ENCODE peak calls at places on chromosomes 5 and 9, in eight cellular contexts. One of them, this sample, is unnamed.

GRCh38 chr5:128539038-128539429 is 989 bp upstream of the FBN2 start:
- ATAC-seq in heart right ventricle: peak
- ATAC-seq in CD8-positive, alpha-beta T cell: no peak
- ATAC-seq in activated CD8-positive, alpha-beta T cell treated with anti-CD3 and anti-CD28 coated beads for 36 hours: no peak
- ATAC-seq in left lung: peak
- ATAC-seq in naive thymus-derived CD4-positive, alpha-beta T cell: no peak
- ATAC-seq in GM23338: peak
- ATAC-seq in Right ventricle myocardium inferior: peak
- ATAC-seq in this sample: peak

GRCh38 chr9:83940590-83941303 is 19.5 kb upstream of the KIF27 start:
- ATAC-seq in heart right ventricle: no peak
- ATAC-seq in CD8-positive, alpha-beta T cell: no peak
- ATAC-seq in activated CD8-positive, alpha-beta T cell treated with anti-CD3 and anti-CD28 coated beads for 36 hours: no peak
- ATAC-seq in left lung: no peak
- ATAC-seq in naive thymus-derived CD4-positive, alpha-beta T cell: no peak
- ATAC-seq in GM23338: no peak
- ATAC-seq in Right ventricle myocardium inferior: no peak
- ATAC-seq in this sample: no peak

GRCh38 chr9:26392639-26393038 is 500.0 kb downstream of the CAAP1 start:
- ATAC-seq in heart right ventricle: no peak
- ATAC-seq in CD8-positive, alpha-beta T cell: no peak
- ATAC-seq in activated CD8-positive, alpha-beta T cell treated with anti-CD3 and anti-CD28 coated beads for 36 hours: no peak
- ATAC-seq in left lung: no peak
- ATAC-seq in naive thymus-derived CD4-positive, alpha-beta T cell: no peak
- ATAC-seq in GM23338: no peak
- ATAC-seq in Right ventricle myocardium inferior: no peak
- ATAC-seq in this sample: no peak

GRCh38 chr5:100706796-100707195 is 171.6 kb downstream of the FAM174A start:
- ATAC-seq in heart right ventricle: no peak
- ATAC-seq in CD8-positive, alpha-beta T cell: no peak
- ATAC-seq in activated CD8-positive, alpha-beta T cell treated with anti-CD3 and anti-CD28 coated beads for 36 hours: no peak
- ATAC-seq in left lung: peak
- ATAC-seq in naive thymus-derived CD4-positive, alpha-beta T cell: peak
- ATAC-seq in GM23338: no peak
- ATAC-seq in Right ventricle myocardium inferior: no peak
- ATAC-seq in this sample: no peak

GRCh38 chr5:114928644-114929462 is 240.9 kb downstream of the TRIM36 start:
- ATAC-seq in heart right ventricle: no peak
- ATAC-seq in CD8-positive, alpha-beta T cell: no peak
- ATAC-seq in activated CD8-positive, alpha-beta T cell treated with anti-CD3 and anti-CD28 coated beads for 36 hours: no peak
- ATAC-seq in left lung: no peak
- ATAC-seq in naive thymus-derived CD4-positive, alpha-beta T cell: no peak
- ATAC-seq in GM23338: no peak
- ATAC-seq in Right ventricle myocardium inferior: no peak
- ATAC-seq in this sample: no peak

GRCh38 chr9:91001146-91001611 is 199.6 kb downstream of the SYK start:
- ATAC-seq in heart right ventricle: no peak
- ATAC-seq in CD8-positive, alpha-beta T cell: no peak
- ATAC-seq in activated CD8-positive, alpha-beta T cell treated with anti-CD3 and anti-CD28 coated beads for 36 hours: peak
- ATAC-seq in left lung: peak
- ATAC-seq in naive thymus-derived CD4-positive, alpha-beta T cell: no peak
- ATAC-seq in GM23338: no peak
- ATAC-seq in Right ventricle myocardium inferior: no peak
- ATAC-seq in this sample: no peak

GRCh38 chr9:128342971-128343680 is 2.8 kb downstream of the SLC27A4 start:
- ATAC-seq in heart right ventricle: no peak
- ATAC-seq in CD8-positive, alpha-beta T cell: no peak
- ATAC-seq in activated CD8-positive, alpha-beta T cell treated with anti-CD3 and anti-CD28 coated beads for 36 hours: no peak
- ATAC-seq in left lung: no peak
- ATAC-seq in naive thymus-derived CD4-positive, alpha-beta T cell: no peak
- ATAC-seq in GM23338: no peak
- ATAC-seq in Right ventricle myocardium inferior: no peak
- ATAC-seq in this sample: no peak

GRCh38 chr5:134647750-134648424 is 698 bp upstream of the SEC24A start:
- ATAC-seq in heart right ventricle: peak
- ATAC-seq in CD8-positive, alpha-beta T cell: peak
- ATAC-seq in activated CD8-positive, alpha-beta T cell treated with anti-CD3 and anti-CD28 coated beads for 36 hours: peak
- ATAC-seq in left lung: peak
- ATAC-seq in naive thymus-derived CD4-positive, alpha-beta T cell: peak
- ATAC-seq in GM23338: no peak
- ATAC-seq in Right ventricle myocardium inferior: peak
- ATAC-seq in this sample: peak

GRCh38 chr9:90801175-90801506 is 478 bp upstream of the SYK start:
- ATAC-seq in heart right ventricle: no peak
- ATAC-seq in CD8-positive, alpha-beta T cell: no peak
- ATAC-seq in activated CD8-positive, alpha-beta T cell treated with anti-CD3 and anti-CD28 coated beads for 36 hours: no peak
- ATAC-seq in left lung: no peak
- ATAC-seq in naive thymus-derived CD4-positive, alpha-beta T cell: no peak
- ATAC-seq in GM23338: peak
- ATAC-seq in Right ventricle myocardium inferior: peak
- ATAC-seq in this sample: peak

GRCh38 chr5:5523066-5523505 is 100.6 kb downstream of the ICE1 start:
- ATAC-seq in heart right ventricle: no peak
- ATAC-seq in CD8-positive, alpha-beta T cell: peak
- ATAC-seq in activated CD8-positive, alpha-beta T cell treated with anti-CD3 and anti-CD28 coated beads for 36 hours: peak
- ATAC-seq in left lung: no peak
- ATAC-seq in naive thymus-derived CD4-positive, alpha-beta T cell: peak
- ATAC-seq in GM23338: no peak
- ATAC-seq in Right ventricle myocardium inferior: no peak
- ATAC-seq in this sample: no peak